ENCODE peak calls at places on chromosome 1, in four cellular contexts. J is H1, M is K562, V is GM12878. F is an unnamed sample.

GRCh38 chr1:172658871-172659453 is at the start of gene FASLG:
- DNase-seq in V (no peak), J (no peak), M (no peak), F (no peak)

GRCh38 chr1:202802998-202803932 is 5.0 kb downstream of the KDM5B start:
- DNase-seq in V (no peak), M (no peak), J (no peak), F (no peak)

GRCh38 chr1:241275226-241275625 is 81.8 kb downstream of the RGS7 start:
- DNase-seq in V (no peak), M (no peak), J (no peak), F (no peak)

GRCh38 chr1:192807968-192808587 is 761 bp upstream of the RGS2 start:
- DNase-seq in M (no peak), V (no peak), J (no peak), F (no peak)

GRCh38 chr1:160863422-160864131 is 890 bp upstream of the CD244 start:
- DNase-seq in M (no peak), J (no peak), V (no peak), F (no peak)

GRCh38 chr1:236677641-236678235 is 8.6 kb upstream of the ACTN2 start:
- DNase-seq in V (no peak), M (no peak), J (no peak), F (no peak)

GRCh38 chr1:12208764-12209494 is 20.9 kb upstream of the VPS13D start:
- DNase-seq in M (peak), V (no peak), J (peak), F (peak)

GRCh38 chr1:151713874-151714273 is 2.7 kb downstream of the CELF3 start:
- DNase-seq in V (no peak), M (no peak), J (no peak), F (no peak)

GRCh38 chr1:193355179-193355578 is 168.8 kb upstream of the B3GALT2 start:
- DNase-seq in M (no peak), V (no peak), J (no peak), F (no peak)

GRCh38 chr1:233112184-233113008 is 162.0 kb downstream of the NTPCR start:
- DNase-seq in M (no peak), V (no peak), J (no peak), F (peak)

GRCh38 chr1:230794431-230794830 is 47.2 kb downstream of the CAPN9 start:
- DNase-seq in V (no peak), M (no peak), J (no peak), F (no peak)
- TF ChIP-seq JUND in V (no peak), M (no peak), J (no peak), F (no peak)

GRCh38 chr1:206963740-206964139 is 6.5 kb downstream of the FCAMR start:
- DNase-seq in J (no peak), V (no peak), M (no peak), F (no peak)
- TF ChIP-seq JUND in J (no peak), V (no peak), M (no peak), F (no peak)

DNA sequence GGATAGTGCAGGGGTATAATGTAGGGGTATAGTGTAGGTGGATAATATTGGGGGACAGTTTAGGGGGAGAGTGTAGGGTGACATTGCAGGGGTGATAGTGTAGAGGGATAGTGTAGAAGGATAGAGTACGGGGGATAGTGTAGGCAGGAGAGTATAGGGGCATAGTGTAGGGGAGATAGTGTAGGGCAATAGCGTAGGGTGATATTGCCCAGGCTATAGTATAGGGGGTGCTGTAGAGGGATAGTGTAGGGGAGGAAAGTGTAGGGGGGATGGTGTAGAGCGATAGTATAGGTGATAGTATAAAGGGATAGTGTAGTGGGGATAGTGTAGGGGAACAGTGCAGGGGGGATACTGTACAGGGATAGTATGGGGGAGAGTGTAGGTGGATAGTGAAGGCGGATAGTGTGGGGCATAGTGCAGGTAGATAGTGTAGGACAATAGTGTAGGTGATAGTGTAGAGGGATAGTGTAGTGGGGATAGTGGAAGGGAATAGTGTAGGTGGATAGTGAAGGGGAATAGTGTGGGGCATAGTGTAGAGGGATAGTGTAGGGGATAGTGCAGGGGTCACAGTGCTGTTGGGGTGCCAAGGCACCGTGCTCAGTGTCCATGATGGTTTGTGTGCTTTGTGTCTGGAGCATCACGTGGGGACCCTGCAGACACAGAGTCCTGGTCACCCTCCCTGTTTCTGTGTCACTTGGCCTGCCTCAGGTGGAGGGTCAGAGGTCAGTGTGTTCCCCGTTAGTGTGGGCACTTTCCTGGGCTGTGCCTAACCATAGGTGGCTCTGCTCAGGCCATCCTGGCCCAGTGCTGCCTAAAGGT is 10.5 kb upstream of the ARF1 start:
- DNase-seq in M (no peak), J (no peak), V (no peak), F (no peak)
- TF ChIP-seq JUND in M (no peak), J (no peak), V (no peak), F (no peak)

GRCh38 chr1:225950905-225951351 is 9.9 kb upstream of the LEFTY2 start:
- DNase-seq in M (peak), V (no peak), J (peak), F (no peak)
- TF ChIP-seq JUND in M (no peak), V (no peak), J (no peak), F (no peak)

GRCh38 chr1:37795340-37796110 is 1.9 kb downstream of the MANEAL start:
- DNase-seq in J (peak), V (no peak), M (peak), F (peak)

GRCh38 chr1:37792943-37793686 is 532 bp upstream of the MANEAL start:
- DNase-seq in M (no peak), V (no peak), J (peak), F (peak)

GRCh38 chr1:37794372-37795339 is 1.0 kb downstream of the MANEAL start:
- DNase-seq in V (no peak), J (peak), M (peak), F (peak)

GRCh38 chr1:37797750-37798345 is 4.2 kb downstream of the MANEAL start:
- DNase-seq in V (no peak), J (no peak), M (no peak), F (no peak)

DNA sequence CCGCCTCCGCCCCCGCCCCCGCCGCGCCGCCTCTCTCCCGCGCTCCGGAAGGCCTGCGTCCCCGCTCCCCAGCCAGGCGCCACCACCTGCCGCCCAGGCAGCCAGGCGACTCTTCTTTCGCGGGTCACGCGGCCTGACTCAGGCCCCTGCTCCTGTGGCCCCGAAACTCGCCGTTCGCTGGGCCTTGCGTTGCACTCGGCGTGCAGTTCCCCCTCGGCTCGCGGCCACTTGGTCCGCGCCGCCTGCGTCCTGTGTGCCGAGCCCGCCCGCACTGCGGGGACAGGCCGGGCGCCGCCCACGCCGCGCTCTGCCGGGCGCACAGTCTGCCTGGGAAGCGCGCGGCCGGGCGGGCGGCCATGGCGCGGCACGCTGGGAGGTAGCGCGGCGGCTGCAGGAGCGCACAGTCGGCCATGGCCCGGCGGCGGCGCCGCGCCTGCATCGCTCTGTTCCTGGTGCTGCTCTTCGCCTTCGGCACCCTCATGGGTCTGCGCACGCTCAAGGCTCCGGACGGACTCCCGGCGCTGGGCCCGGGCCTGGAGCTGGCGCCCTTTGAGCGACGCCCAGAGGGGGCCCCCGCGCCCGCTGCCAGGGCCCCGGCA is at the start of gene MANEAL:
- DNase-seq in V (no peak), M (peak), J (peak), F (peak)
- TF ChIP-seq JUND in V (no peak), M (no peak), J (no peak), F (no peak)

F was measured in T47D.